ENCODE peak calls at places on chromosomes 2 and 18, in four cellular contexts. E is A549, L is pancreas, U is ovary. R is an unnamed sample.
A peak's percentile ranks its signal among the peaks of the same experiment; 100 is the strongest.

GRCh38 chr2:68385232-68385906 is 20.3 kb downstream of the PLEK start:
- DNase-seq in E (no peak), L (no peak), U (no peak), R (no peak)

GRCh38 chr2:232949016-232949415 is 64.0 kb downstream of the NGEF start:
- DNase-seq in E (no peak), L (no peak), U (no peak), R (no peak)

GRCh38 chr2:224169847-224170246 is 130.8 kb upstream of the SERPINE2 start:
- DNase-seq in E (no peak), L (no peak), U (no peak), R (no peak)

GRCh38 chr2:215401896-215402379 is 33.9 kb downstream of the FN1 start:
- DNase-seq in E (no peak), L (no peak), U (no peak), R (no peak)

GRCh38 chr2:173149491-173149890 is 73.8 kb downstream of the MAP3K20 start:
- DNase-seq in E (no peak), L (no peak), U (no peak), R (no peak)

GRCh38 chr2:46097714-46098480 is 199.3 kb upstream of the EPAS1 start:
- DNase-seq in E (peak; percentile 94), L (no peak), U (peak; percentile 67), R (peak; percentile 85)

GRCh38 chr2:192190474-192190873 is 4.3 kb downstream of the TMEFF2 start:
- DNase-seq in E (peak; percentile 41), L (no peak), U (no peak), R (no peak)

GRCh38 chr2:68469935-68470334 is 2.5 kb downstream of the APLF start:
- DNase-seq in E (no peak), L (no peak), U (no peak), R (no peak)

GRCh38 chr2:180443896-180444295 is 436.8 kb upstream of the CWC22 start:
- DNase-seq in E (no peak), L (no peak), U (no peak), R (no peak)

GRCh38 chr18:23127145-23127544 is 8.1 kb upstream of the CABLES1 start:
- DNase-seq in E (no peak), L (no peak), U (no peak), R (no peak)

GRCh38 chr2:108106746-108107145 is 120.4 kb downstream of the SLC5A7 start:
- DNase-seq in E (no peak), L (no peak), U (no peak), R (no peak)

GRCh38 chr2:11203480-11203879 is 48.2 kb downstream of the SLC66A3 start:
- DNase-seq in E (peak; percentile 71), L (no peak), U (no peak), R (no peak)

GRCh38 chr2:176088048-176088936 is 4.2 kb upstream of the HOXD13 start:
- DNase-seq in E (peak; percentile 55), L (peak; percentile 82), U (peak; percentile 65), R (no peak)

GRCh38 chr18:46510386-46510785 is 146.6 kb downstream of the LOXHD1 start:
- DNase-seq in E (no peak), L (no peak), U (no peak), R (no peak)

GRCh38 chr2:134640494-134640893 is 78.3 kb downstream of the TMEM163 start:
- DNase-seq in E (no peak), L (no peak), U (no peak), R (no peak)

GRCh38 chr2:15609341-15610042 is 17.8 kb downstream of the DDX1 start:
- DNase-seq in E (no peak), L (no peak), U (no peak), R (no peak)

GRCh38 chr2:15613736-15614429 is 22.2 kb downstream of the DDX1 start:
- DNase-seq in E (no peak), L (no peak), U (no peak), R (no peak)

GRCh38 chr2:15608392-15608761 is 16.7 kb downstream of the DDX1 start:
- DNase-seq in E (no peak), L (no peak), U (no peak), R (no peak)

GRCh38 chr2:15607709-15608391 is 16.2 kb downstream of the DDX1 start:
- DNase-seq in E (no peak), L (no peak), U (no peak), R (no peak)

DNA sequence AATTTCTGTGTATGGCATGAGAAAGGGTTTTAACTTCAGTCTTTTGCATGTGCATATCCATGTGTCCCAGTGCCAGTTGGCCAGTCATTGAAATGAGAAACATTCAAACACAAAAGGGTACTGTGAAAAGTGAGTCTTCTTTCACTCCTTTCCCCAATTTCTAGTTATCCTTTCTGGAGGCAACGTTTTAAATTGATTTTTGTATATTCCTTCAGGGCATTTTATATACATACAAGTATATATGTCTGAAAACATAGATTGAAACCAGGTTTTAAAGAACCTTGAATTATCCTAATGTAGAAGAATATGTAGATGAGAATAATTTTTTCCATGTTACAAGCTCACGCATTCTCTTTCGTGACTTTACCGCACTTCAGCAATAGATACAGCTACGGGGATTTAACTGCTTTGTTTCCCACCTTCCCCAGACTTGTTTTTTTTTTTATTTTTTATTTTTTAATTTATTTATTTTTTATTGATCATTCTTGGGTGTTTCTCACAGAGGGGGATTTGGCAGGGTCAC is 18.8 kb downstream of the DDX1 start:
- DNase-seq in E (no peak), L (no peak), U (no peak), R (no peak)
- H3K4me1 ChIP-seq in E (no peaks in the 10 kb centered on the region), L (peaks cover 4% of the 10 kb centered on the region), U (no peaks in the 10 kb centered on the region), R (no peaks in the 10 kb centered on the region)

DNA sequence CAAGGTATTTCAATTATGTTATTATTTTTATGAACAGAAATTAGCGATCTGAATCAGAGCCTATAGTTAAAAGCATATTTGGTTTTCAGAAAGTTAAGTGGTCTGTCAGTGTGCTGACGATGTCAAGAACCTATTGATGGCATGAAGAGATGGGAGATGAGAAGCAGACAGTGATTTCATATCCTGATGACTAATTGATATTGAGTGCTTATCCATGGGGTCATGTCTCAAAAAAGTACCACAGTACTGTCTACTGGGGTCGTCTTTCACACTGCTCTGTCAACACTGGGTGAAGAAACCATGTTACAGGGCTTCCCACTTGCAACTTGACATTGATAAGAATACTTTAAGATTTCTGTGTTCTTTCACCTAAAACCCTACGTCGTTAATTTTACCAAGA is 297.1 kb downstream of the AFF3 start:
- DNase-seq in E (no peak), L (no peak), U (no peak), R (no peak)
- TF ChIP-seq CTCF in E (no peak), L (no peak), U (no peak), R (no peak)

GRCh38 chr18:59592624-59593023 is 104.6 kb downstream of the CCBE1 start:
- DNase-seq in E (no peak), L (no peak), U (no peak), R (no peak)
- H3K4me1 ChIP-seq in E (no peaks in the 10 kb centered on the region), L (no peaks in the 10 kb centered on the region), U (peaks cover 13% of the 10 kb centered on the region), R (no peaks in the 10 kb centered on the region)

GRCh38 chr2:15206419-15206818 is 354.7 kb downstream of the NBAS start:
- DNase-seq in E (no peak), L (no peak), U (no peak), R (no peak)
- TF ChIP-seq CTCF in E (no peak), L (no peak), U (no peak), R (no peak)

GRCh38 chr2:71989671-71990070 is 158.0 kb downstream of the CYP26B1 start:
- DNase-seq in E (no peak), L (no peak), U (no peak), R (no peak)

GRCh38 chr2:71990122-71990521 is 157.5 kb downstream of the CYP26B1 start:
- DNase-seq in E (no peak), L (no peak), U (no peak), R (no peak)

GRCh38 chr2:71990826-71991225 is 156.8 kb downstream of the CYP26B1 start:
- DNase-seq in E (no peak), L (no peak), U (no peak), R (no peak)

GRCh38 chr2:71991397-71991796 is 156.3 kb downstream of the CYP26B1 start:
- DNase-seq in E (no peak), L (no peak), U (no peak), R (no peak)

GRCh38 chr2:71988170-71988569 is 159.5 kb downstream of the CYP26B1 start:
- DNase-seq in E (no peak), L (no peak), U (no peak), R (no peak)
- H3K4me1 ChIP-seq in E (no peaks in the 10 kb centered on the region), L (no peaks in the 10 kb centered on the region), U (no peaks in the 10 kb centered on the region), R (no peaks in the 10 kb centered on the region)

DNA sequence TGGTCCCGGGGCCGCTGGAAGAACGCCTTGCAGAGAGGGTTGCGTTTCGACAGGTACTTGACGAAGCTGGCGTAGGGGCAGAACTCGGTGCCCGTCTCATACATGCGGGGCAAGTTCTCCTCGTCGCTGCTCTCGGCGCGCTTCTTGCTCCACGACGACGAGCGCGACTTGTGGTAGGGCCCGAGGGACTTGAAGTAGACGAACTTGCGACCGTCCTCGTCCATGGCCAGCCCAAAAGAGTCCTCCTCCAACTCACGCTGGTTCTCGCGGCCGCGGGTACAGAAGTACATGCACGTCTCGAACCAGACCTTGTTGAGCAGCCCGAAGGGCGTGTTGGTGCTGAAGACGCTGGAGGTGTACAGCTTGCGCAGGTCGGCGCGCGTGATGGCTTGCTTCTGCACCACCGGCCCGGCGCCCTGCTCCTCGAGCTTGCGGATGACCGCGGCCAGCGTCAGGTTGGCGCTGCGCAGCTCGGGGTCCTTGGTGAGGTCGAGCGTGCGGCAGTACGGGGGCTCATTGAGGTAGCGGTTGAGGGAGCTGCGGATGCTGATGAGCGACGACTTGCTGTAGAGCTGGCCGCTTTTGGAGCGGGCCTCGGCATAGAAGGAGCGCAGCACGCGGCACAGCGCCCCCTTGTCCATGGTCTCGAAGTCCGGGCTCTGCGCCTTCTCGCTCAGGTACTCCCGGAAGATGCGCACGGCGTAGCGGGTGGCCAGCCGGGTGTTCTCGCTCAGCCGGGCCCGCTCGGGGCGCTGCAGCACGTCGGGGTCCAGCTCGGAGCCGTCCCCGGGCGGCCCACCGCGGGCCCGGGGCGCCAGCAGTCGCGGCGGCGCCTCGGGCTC is 830 bp downstream of the KCTD1 start:
- DNase-seq in E (peak; percentile 85), L (peak; percentile 77), U (peak; percentile 89), R (no peak)
- TF ChIP-seq CTCF in E (peak; percentile 41), L (no peak), U (peak; percentile 33), R (peak; percentile 12)

R was measured in ascending aorta.